ENCODE peak calls at places on chromosomes 5 and 9, in seven cellular contexts. H is kidney, Z is body of pancreas, G is right cardiac atrium, M is endodermal cell, Y is adrenal gland, K is A549. I is an unnamed sample.

GRCh38 chr5:58357121-58357520 is 102.8 kb downstream of the PLK2 start:
- DNase-seq in H (no peak), Z (no peak), G (no peak), M (no peak), Y (no peak), K (no peak), I (no peak)

GRCh38 chr5:1494780-1495524 is 28.8 kb downstream of the LPCAT1 start:
- DNase-seq in H (no peak), Z (no peak), G (no peak), M (no peak), Y (no peak), K (no peak), I (no peak)

GRCh38 chr5:173011602-173012001 is 28.0 kb downstream of the ATP6V0E1 start:
- DNase-seq in H (no peak), Z (no peak), G (no peak), M (no peak), Y (no peak), K (no peak), I (no peak)

GRCh38 chr9:84331119-84331791 is 9.3 kb downstream of the SLC28A3 start:
- DNase-seq in H (no peak), Z (no peak), G (no peak), M (no peak), Y (no peak), K (no peak), I (no peak)

GRCh38 chr5:138989720-138990119 is 114.6 kb upstream of the LRRTM2 start:
- DNase-seq in H (no peak), Z (no peak), G (no peak), M (peak; percentile 16), Y (peak; percentile 80), K (no peak), I (no peak)

GRCh38 chr5:96997265-96997859 is 61.5 kb downstream of the LNPEP start:
- DNase-seq in H (no peak), Z (no peak), G (no peak), M (no peak), Y (peak; percentile 24), K (peak; percentile 64), I (peak; percentile 66)

GRCh38 chr5:79227484-79227995 is 8.4 kb upstream of the JMY start:
- DNase-seq in H (no peak), Z (no peak), G (no peak), M (no peak), Y (no peak), K (no peak), I (no peak)

GRCh38 chr9:76980566-76980965 is 38.9 kb upstream of the FOXB2 start:
- DNase-seq in H (no peak), Z (no peak), G (no peak), M (no peak), Y (no peak), K (no peak), I (peak; percentile 11)

GRCh38 chr5:78563621-78564020 is 85.0 kb downstream of the LHFPL2 start:
- DNase-seq in H (no peak), Z (no peak), G (no peak), M (no peak), Y (no peak), K (no peak), I (no peak)

GRCh38 chr9:89659473-89660256 is 54.9 kb downstream of the GADD45G start:
- DNase-seq in H (no peak), Z (no peak), G (no peak), M (peak; percentile 30), Y (no peak), K (no peak), I (no peak)

GRCh38 chr9:33192493-33193245 is 25.5 kb upstream of the B4GALT1 start:
- DNase-seq in H (no peak), Z (no peak), G (no peak), M (no peak), Y (no peak), K (no peak), I (no peak)

GRCh38 chr9:78294290-78295176 is 2.4 kb upstream of the PSAT1 start:
- DNase-seq in H (no peak), Z (no peak), G (no peak), M (peak; percentile 31), Y (no peak), K (no peak), I (no peak)

GRCh38 chr9:35954942-35955546 is 2.9 kb downstream of the OR2S2 start:
- DNase-seq in H (no peak), Z (peak; percentile 62), G (peak; percentile 31), M (peak; percentile 80), Y (peak; percentile 66), K (peak; percentile 81), I (peak; percentile 89)

GRCh38 chr5:169265888-169266287 is 35.1 kb downstream of the SLIT3 start:
- DNase-seq in H (no peak), Z (no peak), G (no peak), M (no peak), Y (no peak), K (peak; percentile 33), I (no peak)

GRCh38 chr5:32158679-32158975 is 15.5 kb downstream of the GOLPH3 start:
- DNase-seq in H (no peak), Z (no peak), G (no peak), M (no peak), Y (no peak), K (no peak), I (no peak)
- H3K4me1 ChIP-seq in H (peaks cover 9% of the 10 kb centered on the region), Z (peaks cover 65% of the 10 kb centered on the region), G (peaks cover 11% of the 10 kb centered on the region), M (peaks cover 7% of the 10 kb centered on the region), Y (peaks cover 50% of the 10 kb centered on the region), K (peaks cover 25% of the 10 kb centered on the region), I (peaks cover 15% of the 10 kb centered on the region)

GRCh38 chr9:113464672-113465271 is 1.2 kb downstream of the RGS3 start:
- DNase-seq in H (no peak), Z (no peak), G (no peak), M (peak; percentile 25), Y (no peak), K (no peak), I (no peak)

GRCh38 chr9:113461943-113462342 is 1.6 kb upstream of the RGS3 start:
- DNase-seq in H (no peak), Z (no peak), G (no peak), M (no peak), Y (no peak), K (no peak), I (no peak)

GRCh38 chr9:113464286-113464660 is 746 bp downstream of the RGS3 start:
- DNase-seq in H (no peak), Z (no peak), G (no peak), M (no peak), Y (no peak), K (no peak), I (no peak)

GRCh38 chr9:113462781-113463286 is 693 bp upstream of the RGS3 start:
- DNase-seq in H (no peak), Z (no peak), G (no peak), M (no peak), Y (no peak), K (no peak), I (no peak)

GRCh38 chr9:113463418-113464285 is at the start of gene RGS3:
- DNase-seq in H (peak; percentile 90), Z (peak; percentile 77), G (peak; percentile 60), M (peak; percentile 94), Y (peak; percentile 81), K (peak; percentile 68), I (no peak)
- H3K4me3 ChIP-seq in H (peak within 1 kb of the TSS; percentile 67), Z (peak within 1 kb of the TSS; percentile 8), G (peak within 1 kb of the TSS; percentile 43), M (peak within 1 kb of the TSS; percentile 76), Y (peak within 1 kb of the TSS; percentile 41), K (peak within 1 kb of the TSS; percentile 69), I (peak within 1 kb of the TSS; percentile 41)

DNA sequence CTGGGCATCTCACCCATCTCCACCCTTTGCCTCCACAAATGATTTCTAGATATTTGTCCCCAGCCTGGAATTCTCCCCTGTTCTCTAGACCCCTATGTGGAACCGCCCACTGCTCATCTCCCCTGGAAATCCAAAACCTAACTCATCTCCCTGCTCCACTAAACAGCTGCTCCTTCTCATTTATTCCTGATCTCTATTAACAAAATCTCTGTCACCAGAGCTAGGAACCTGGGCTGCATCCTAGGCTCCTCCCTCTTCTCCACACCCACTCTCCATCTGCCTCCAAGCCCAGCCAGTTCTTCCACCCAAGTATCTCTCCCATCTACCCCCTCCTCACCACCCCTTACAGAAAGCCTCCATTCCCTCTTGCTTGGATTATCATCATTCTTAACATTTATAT is 24.0 kb upstream of the SYNPO start:
- DNase-seq in H (no peak), Z (no peak), G (no peak), M (no peak), Y (no peak), K (no peak), I (no peak)
- H3K4me1 ChIP-seq in H (peaks cover 64% of the 10 kb centered on the region), Z (peaks cover 89% of the 10 kb centered on the region), G (peaks cover 64% of the 10 kb centered on the region), M (peaks cover 25% of the 10 kb centered on the region), Y (peaks cover 74% of the 10 kb centered on the region), K (peaks cover 9% of the 10 kb centered on the region), I (peaks cover 17% of the 10 kb centered on the region)

GRCh38 chr9:21560281-21560745 is 78.2 kb upstream of the IFNE start:
- DNase-seq in H (no peak), Z (no peak), G (no peak), M (no peak), Y (no peak), K (no peak), I (no peak)
- H3K4me3 ChIP-seq in H (peak overlapping the region; percentile 60), Z (peak overlapping the region; percentile 74), G (no peak overlapping the region), M (peak overlapping the region; percentile 93), Y (no peak overlapping the region), K (peak overlapping the region; percentile 79), I (peak overlapping the region; percentile 73)

GRCh38 chr5:160470437-160471341 is 49.0 kb downstream of the PTTG1 start:
- DNase-seq in H (no peak), Z (no peak), G (peak; percentile 30), M (no peak), Y (peak; percentile 11), K (no peak), I (no peak)
- H3K4me1 ChIP-seq in H (peaks cover 2% of the 10 kb centered on the region), Z (peaks cover 25% of the 10 kb centered on the region), G (peaks cover 5% of the 10 kb centered on the region), M (no peaks in the 10 kb centered on the region), Y (peaks cover 5% of the 10 kb centered on the region), K (peaks cover 12% of the 10 kb centered on the region), I (no peaks in the 10 kb centered on the region)

DNA sequence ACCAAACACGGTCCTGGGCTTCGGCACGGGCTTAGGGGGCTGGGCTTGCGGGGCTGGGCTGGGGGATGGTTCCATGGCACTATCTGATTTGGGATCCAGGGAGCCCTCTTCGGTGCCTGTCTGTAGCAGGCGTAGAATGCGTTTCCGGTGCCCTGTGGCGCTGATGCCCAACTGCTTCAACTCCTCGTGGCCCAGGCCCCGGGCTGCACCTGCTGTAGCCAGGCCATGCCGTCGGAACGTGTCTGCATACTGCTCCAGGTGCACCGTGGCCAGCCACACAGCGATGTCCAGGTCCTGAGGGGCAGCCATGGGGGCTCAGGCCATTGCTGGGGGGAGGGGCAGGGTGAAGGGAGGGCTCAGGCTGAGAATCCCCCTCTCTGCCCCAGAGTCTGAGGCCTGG is 1.9 kb downstream of the ARAP3 start:
- DNase-seq in H (no peak), Z (no peak), G (no peak), M (no peak), Y (no peak), K (no peak), I (no peak)
- H3K4me3 ChIP-seq in H (peak overlapping the region; percentile 64), Z (no peak overlapping the region), G (peak overlapping the region; percentile 1), M (no peak overlapping the region), Y (no peak overlapping the region), K (no peak overlapping the region), I (no peak overlapping the region)